ENCODE peak calls at places on chromosomes 1 and 21, in four cellular contexts. V is HepG2, J is GM23248, P is K562. T is an unnamed sample.

GRCh38 chr1:27011058-27011764 is 1.4 kb downstream of the TENT5B start:
- DNase-seq in V (no peak), P (peak; percentile 88), J (peak; percentile 90), T (peak; percentile 92)

GRCh38 chr1:70627910-70628309 is 216.8 kb downstream of the CTH start:
- DNase-seq in J (peak; percentile 1), V (no peak), P (no peak), T (no peak)

GRCh38 chr1:205766038-205766437 is 9.2 kb downstream of the RAB29 start:
- DNase-seq in J (peak; percentile 37), P (no peak), V (no peak), T (no peak)

GRCh38 chr1:205918955-205919746 is 24.1 kb downstream of the SLC26A9 start:
- DNase-seq in J (peak; percentile 78), V (peak; percentile 52), P (peak; percentile 80), T (peak; percentile 66)

GRCh38 chr21:23809573-23809972 is 1797.7 kb downstream of the MRPL39 start:
- DNase-seq in P (peak; percentile 20), J (no peak), V (no peak), T (no peak)

GRCh38 chr1:3504823-3505155 is 50.3 kb downstream of the ARHGEF16 start:
- DNase-seq in P (no peak), J (peak; percentile 35), V (no peak), T (no peak)

GRCh38 chr1:228867093-228867950 is 132.0 kb downstream of the RHOU start:
- DNase-seq in P (no peak), J (no peak), V (no peak), T (no peak)

GRCh38 chr1:26787706-26788514 is at the start of gene PIGV:
- DNase-seq in V (peak; percentile 64), J (peak; percentile 95), P (peak; percentile 95), T (peak; percentile 84)

GRCh38 chr1:79044974-79045650 is 38.6 kb upstream of the ADGRL4 start:
- DNase-seq in P (no peak), V (no peak), J (peak; percentile 30), T (no peak)

GRCh38 chr1:76059461-76059860 is 15.1 kb upstream of the ST6GALNAC3 start:
- DNase-seq in P (no peak), V (peak; percentile 35), J (no peak), T (no peak)

GRCh38 chr21:42784276-42784675 is 95.1 kb downstream of the WDR4 start:
- DNase-seq in P (no peak), J (no peak), V (no peak), T (no peak)

GRCh38 chr1:234495231-234495990 is 16.4 kb upstream of the TARBP1 start:
- DNase-seq in J (peak; percentile 91), P (no peak), V (no peak), T (peak; percentile 100)

GRCh38 chr1:107357381-107357780 is 216.5 kb downstream of the NTNG1 start:
- DNase-seq in V (no peak), P (no peak), J (peak; percentile 72), T (no peak)

GRCh38 chr1:7366286-7366954 is 404.7 kb upstream of the VAMP3 start:
- DNase-seq in P (no peak), J (no peak), V (no peak), T (no peak)

GRCh38 chr1:165914136-165914798 is 86.9 kb downstream of the UCK2 start:
- DNase-seq in P (peak; percentile 78), V (peak; percentile 67), J (peak; percentile 86), T (peak; percentile 52)

DNA sequence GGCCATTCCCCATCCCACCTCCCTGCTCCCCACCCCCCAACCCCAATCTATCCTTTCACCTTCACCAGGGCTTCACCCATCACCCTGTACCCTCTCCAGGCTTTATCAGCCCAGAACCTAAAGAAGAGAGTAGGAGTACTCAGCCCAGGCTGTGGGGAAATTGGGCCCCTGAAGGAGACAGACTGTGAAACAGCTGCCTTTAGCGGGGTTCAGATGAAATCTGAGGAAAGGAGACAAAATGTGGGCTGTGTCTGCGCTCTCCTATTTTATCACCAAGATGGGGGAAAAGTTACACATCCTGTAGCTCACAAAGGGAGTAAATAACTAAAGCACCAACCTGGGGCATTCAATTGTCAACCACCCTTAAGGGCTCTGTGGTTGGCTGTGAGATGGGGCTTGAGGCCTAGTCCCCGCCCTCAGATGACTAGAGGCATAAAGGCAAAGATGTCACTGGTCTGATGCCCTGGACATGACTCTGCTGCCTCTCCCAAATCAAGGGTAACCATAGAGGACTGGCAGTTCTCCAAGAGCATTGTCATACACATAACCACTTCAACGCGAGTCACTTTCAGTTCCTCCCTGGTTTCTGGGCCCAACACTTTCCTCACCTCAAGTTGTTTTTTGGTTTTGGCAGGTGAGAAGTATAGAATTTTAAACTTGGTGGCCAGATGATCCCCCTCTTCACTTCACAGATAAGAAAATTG is 30.0 kb downstream of the SLC27A3 start:
- DNase-seq in P (peak; percentile 67), J (peak; percentile 96), V (no peak), T (peak; percentile 33)
- TF ChIP-seq EZH2 in P (no peak), J (no peak), V (no peak), T (no peak)

GRCh38 chr1:82245345-82246014 is 444.7 kb downstream of the ADGRL2 start:
- DNase-seq in J (no peak), P (no peak), V (no peak), T (no peak)

DNA sequence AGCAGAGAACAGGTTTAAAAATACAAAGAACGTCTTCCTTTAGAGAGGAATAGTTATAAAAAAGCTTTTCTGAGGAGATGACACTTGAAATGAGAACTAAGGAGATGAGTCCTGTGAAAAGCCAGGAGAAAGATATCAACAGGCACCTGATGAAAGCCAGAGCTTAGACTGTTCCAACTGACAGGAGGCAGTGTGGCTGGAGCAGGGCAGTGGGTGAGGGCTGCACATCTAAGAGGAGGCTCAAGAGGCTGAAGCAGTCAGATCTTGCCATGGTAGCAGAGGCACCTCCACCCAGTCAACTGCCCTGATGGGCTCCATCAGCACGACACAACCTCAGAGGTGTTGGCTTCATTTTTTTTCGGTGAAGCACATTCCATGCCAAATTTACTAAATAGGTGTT is 445.3 kb downstream of the ADGRL2 start:
- DNase-seq in J (no peak), P (no peak), V (no peak), T (no peak)
- TF ChIP-seq EZH2 in J (no peak), P (no peak), V (no peak), T (no peak)

DNA sequence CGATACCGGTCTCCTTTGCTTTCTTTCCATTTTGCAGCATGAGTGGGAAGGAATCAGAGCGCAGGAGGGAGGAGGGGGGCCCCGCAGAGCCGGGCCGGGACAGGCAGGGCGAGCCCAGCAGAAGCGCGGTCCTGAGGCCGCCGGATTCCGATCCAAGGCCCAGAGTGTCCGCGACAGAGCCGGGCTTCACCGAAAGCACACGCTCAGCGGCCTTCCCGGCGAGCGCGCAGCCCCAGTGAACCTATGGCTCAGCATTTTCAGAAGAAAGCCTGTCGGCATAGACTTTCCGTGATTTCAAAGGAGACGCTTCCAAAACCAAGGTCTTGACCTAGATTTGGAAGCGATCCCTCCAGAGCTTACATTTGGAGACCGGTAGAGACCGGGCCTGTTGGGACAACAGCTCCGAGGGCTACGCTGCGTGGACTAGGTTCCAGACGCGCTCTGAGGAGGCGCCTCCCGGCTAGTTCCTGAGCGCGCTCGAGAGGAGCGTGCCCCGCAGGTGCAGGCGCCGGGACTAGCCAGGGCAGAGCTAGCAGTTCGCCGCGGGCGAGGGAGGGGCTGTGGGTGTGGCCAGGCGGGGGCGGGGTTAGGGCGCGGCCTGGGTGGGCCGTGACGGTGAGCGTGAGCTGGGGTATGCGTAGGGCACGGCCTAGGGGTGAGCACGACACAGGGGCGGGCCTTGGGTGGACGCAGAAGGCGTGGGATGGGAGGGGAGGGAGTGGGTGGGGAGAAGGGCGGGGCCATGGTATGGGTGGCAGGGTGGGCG is 27.8 kb upstream of the PRSS38 start:
- DNase-seq in V (peak; percentile 74), P (peak; percentile 98), J (peak; percentile 88), T (peak; percentile 98)
- TF ChIP-seq EZH2 in V (no peak), P (no peak), J (no peak), T (no peak)

GRCh38 chr1:28340221-28340974 is 11.6 kb downstream of the MED18 start:
- DNase-seq in J (no peak), P (no peak), V (no peak), T (no peak)
- TF ChIP-seq EZH2 in J (no peak), P (no peak), V (no peak), T (no peak)

DNA sequence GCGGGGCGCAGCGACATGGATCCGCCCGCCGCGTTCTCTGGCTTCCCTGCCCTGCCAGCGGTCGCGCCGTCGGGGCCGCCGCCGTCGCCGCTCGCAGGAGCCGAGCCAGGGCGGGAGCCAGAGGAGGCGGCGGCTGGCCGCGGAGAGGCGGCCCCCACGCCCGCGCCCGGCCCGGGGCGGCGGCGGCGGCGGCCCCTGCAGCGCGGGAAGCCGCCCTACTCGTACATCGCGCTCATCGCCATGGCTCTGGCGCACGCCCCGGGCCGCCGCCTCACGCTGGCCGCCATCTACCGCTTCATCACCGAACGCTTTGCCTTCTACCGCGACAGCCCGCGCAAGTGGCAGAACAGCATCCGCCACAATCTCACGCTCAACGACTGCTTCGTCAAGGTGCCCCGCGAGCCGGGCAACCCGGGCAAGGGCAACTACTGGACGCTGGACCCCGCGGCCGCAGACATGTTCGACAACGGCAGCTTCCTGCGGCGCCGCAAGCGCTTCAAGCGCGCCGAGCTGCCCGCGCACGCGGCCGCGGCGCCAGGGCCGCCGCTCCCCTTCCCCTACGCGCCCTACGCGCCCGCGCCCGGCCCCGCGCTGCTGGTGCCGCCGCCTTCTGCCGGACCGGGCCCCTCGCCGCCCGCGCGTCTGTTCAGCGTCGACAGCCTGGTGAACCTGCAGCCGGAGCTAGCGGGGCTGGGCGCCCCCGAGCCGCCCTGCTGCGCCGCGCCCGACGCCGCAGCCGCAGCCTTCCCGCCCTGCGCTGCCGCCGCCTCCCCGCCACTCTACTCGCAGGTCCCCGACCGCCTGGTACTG is 439 bp downstream of the FOXE3 start:
- DNase-seq in J (peak; percentile 45), V (no peak), P (no peak), T (no peak)
- TF ChIP-seq EZH2 in J (no peak), V (no peak), P (no peak), T (no peak)

GRCh38 chr1:115839706-115840095 is 1.2 kb downstream of the NHLH2 start:
- DNase-seq in P (no peak), V (no peak), J (peak; percentile 32), T (no peak)

GRCh38 chr1:115837386-115837761 is 3.6 kb downstream of the NHLH2 start:
- DNase-seq in V (no peak), P (no peak), J (no peak), T (no peak)

GRCh38 chr1:115838426-115838804 is 2.5 kb downstream of the NHLH2 start:
- DNase-seq in P (no peak), V (no peak), J (no peak), T (no peak)

GRCh38 chr1:115838805-115839705 is 1.9 kb downstream of the NHLH2 start:
- DNase-seq in J (peak; percentile 59), P (no peak), V (no peak), T (peak; percentile 12)

DNA sequence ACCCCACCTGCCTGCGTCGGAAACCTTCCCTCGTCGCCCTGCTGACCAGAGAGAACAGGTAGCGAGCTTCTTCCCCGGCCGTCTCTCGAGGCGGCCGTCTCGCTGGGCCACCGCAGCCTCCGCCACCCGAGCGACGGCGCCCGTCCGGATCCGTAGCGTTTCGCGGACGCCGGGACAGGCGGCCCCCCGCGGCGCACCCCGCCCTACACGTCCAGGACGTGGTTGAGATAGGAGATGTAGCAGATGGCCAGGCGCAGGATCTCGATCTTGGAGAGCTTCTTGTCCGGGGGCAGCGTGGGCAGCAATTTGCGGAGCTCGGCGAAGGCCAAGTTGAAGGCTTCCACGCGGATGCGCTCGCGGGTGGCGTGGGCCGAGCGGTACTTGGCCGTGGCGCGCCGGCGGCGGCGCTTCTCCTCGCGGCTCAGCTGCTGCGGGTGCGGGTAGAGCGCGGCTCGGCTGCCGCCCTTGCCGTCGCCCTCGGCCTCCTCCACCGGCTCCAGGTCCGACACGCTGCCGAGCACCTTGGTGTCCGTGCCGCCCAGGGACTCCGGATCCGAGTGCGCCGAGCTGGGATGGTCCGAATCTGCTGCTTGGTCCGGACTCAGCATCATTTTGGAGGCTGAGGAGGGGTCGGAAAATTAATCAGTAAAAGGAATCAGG is 3.0 kb downstream of the NHLH2 start:
- DNase-seq in J (peak; percentile 28), P (no peak), V (no peak), T (no peak)
- TF ChIP-seq EZH2 in J (no peak), P (no peak), V (no peak), T (no peak)

GRCh38 chr1:87958201-87958600 is 629.5 kb downstream of the LMO4 start:
- DNase-seq in J (no peak), V (no peak), P (no peak), T (no peak)
- TF ChIP-seq EZH2 in J (no peak), V (no peak), P (no peak), T (no peak)

T was measured in PC-9.